ENCODE peak calls at places on chromosomes 11 and 22, in five cellular contexts. One of them, this sample, is unnamed.

GRCh38 chr11:85946221-85946620 is 91.0 kb downstream of the CCDC83 start:
- DNase-seq in IMR-90: peak
- DNase-seq in mesendoderm: no peak
- DNase-seq in neuronal stem cell: no peak
- DNase-seq in H1: no peak
- DNase-seq in this sample: no peak

GRCh38 chr11:83464181-83464580 is 178.0 kb upstream of the CCDC90B start:
- DNase-seq in IMR-90: no peak
- DNase-seq in mesendoderm: no peak
- DNase-seq in neuronal stem cell: no peak
- DNase-seq in H1: no peak
- DNase-seq in this sample: no peak

GRCh38 chr22:19178659-19179471 is at the start of gene SLC25A1:
- DNase-seq in IMR-90: peak
- DNase-seq in mesendoderm: peak
- DNase-seq in neuronal stem cell: peak
- DNase-seq in H1: peak
- DNase-seq in this sample: peak

GRCh38 chr11:68930991-68931855 is 27.5 kb downstream of the IGHMBP2 start:
- DNase-seq in IMR-90: no peak
- DNase-seq in mesendoderm: no peak
- DNase-seq in neuronal stem cell: no peak
- DNase-seq in H1: no peak
- DNase-seq in this sample: no peak

GRCh38 chr22:40519948-40520331 is 116.6 kb downstream of the MRTFA start:
- DNase-seq in IMR-90: no peak
- DNase-seq in mesendoderm: no peak
- DNase-seq in neuronal stem cell: no peak
- DNase-seq in H1: no peak
- DNase-seq in this sample: no peak

GRCh38 chr22:33332538-33332937 is 274.4 kb upstream of the SYN3 start:
- DNase-seq in IMR-90: no peak
- DNase-seq in mesendoderm: no peak
- DNase-seq in neuronal stem cell: no peak
- DNase-seq in H1: no peak
- DNase-seq in this sample: no peak

GRCh38 chr11:59822989-59823566 is 12.5 kb upstream of the MRPL16 start:
- DNase-seq in IMR-90: peak
- DNase-seq in mesendoderm: peak
- DNase-seq in neuronal stem cell: peak
- DNase-seq in H1: no peak
- DNase-seq in this sample: peak

GRCh38 chr22:27651486-27651885 is 150.1 kb downstream of the MN1 start:
- DNase-seq in IMR-90: no peak
- DNase-seq in mesendoderm: no peak
- DNase-seq in neuronal stem cell: no peak
- DNase-seq in H1: no peak
- DNase-seq in this sample: no peak

GRCh38 chr11:121024989-121025388 is 1.1 kb downstream of the TBCEL start:
- DNase-seq in IMR-90: peak
- DNase-seq in mesendoderm: peak
- DNase-seq in neuronal stem cell: no peak
- DNase-seq in H1: no peak
- DNase-seq in this sample: peak

GRCh38 chr11:19713221-19714092 is 820 bp downstream of the NAV2 start:
- DNase-seq in IMR-90: no peak
- DNase-seq in mesendoderm: peak
- DNase-seq in neuronal stem cell: no peak
- DNase-seq in H1: peak
- DNase-seq in this sample: peak

DNA sequence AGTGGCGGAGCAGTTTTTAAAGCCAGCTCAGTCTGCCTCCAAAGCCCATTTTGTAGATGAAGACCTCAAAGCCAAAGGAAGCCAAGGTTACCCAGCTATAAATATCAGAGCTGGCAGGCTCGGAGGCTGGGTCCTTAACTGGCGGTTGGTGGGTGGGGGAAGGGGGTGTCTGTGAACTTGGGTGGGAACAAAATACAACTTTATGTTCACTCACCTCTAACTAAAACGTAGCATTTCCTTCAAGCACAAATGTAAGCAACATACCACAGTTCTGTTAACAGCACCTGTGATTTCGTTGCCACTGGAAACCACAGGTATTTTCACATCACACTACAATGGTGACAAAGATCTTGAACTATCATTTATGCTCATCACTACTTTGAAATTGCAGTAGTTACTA is 99.7 kb upstream of the SYT13 start:
- DNase-seq in IMR-90: no peak
- DNase-seq in mesendoderm: no peak
- DNase-seq in neuronal stem cell: no peak
- DNase-seq in H1: no peak
- DNase-seq in this sample: no peak
- H4K8ac ChIP-seq in IMR-90: no peak
- H4K8ac ChIP-seq in mesendoderm: no peak
- H4K8ac ChIP-seq in neuronal stem cell: no peak
- H4K8ac ChIP-seq in H1: no peak
- H4K8ac ChIP-seq in this sample: no peak

GRCh38 chr11:9386901-9387300 is 2.4 kb downstream of the IPO7 start:
- DNase-seq in IMR-90: no peak
- DNase-seq in mesendoderm: no peak
- DNase-seq in neuronal stem cell: no peak
- DNase-seq in H1: no peak
- DNase-seq in this sample: peak
- H3K4me3 ChIP-seq in IMR-90: no peak
- H3K4me3 ChIP-seq in mesendoderm: no peak
- H3K4me3 ChIP-seq in neuronal stem cell: no peak
- H3K4me3 ChIP-seq in H1: no peak
- H3K4me3 ChIP-seq in this sample: no peak

GRCh38 chr11:10350341-10350740 is 45.5 kb downstream of the ADM start:
- DNase-seq in IMR-90: peak
- DNase-seq in mesendoderm: peak
- DNase-seq in neuronal stem cell: no peak
- DNase-seq in H1: no peak
- DNase-seq in this sample: peak

GRCh38 chr11:10349806-10350205 is 44.9 kb downstream of the ADM start:
- DNase-seq in IMR-90: no peak
- DNase-seq in mesendoderm: peak
- DNase-seq in neuronal stem cell: no peak
- DNase-seq in H1: no peak
- DNase-seq in this sample: no peak

GRCh38 chr11:10352911-10353550 is 48.2 kb downstream of the ADM start:
- DNase-seq in IMR-90: no peak
- DNase-seq in mesendoderm: no peak
- DNase-seq in neuronal stem cell: no peak
- DNase-seq in H1: no peak
- DNase-seq in this sample: no peak

GRCh38 chr11:10351435-10351767 is 46.5 kb downstream of the ADM start:
- DNase-seq in IMR-90: no peak
- DNase-seq in mesendoderm: no peak
- DNase-seq in neuronal stem cell: no peak
- DNase-seq in H1: no peak
- DNase-seq in this sample: no peak

GRCh38 chr11:10351768-10352641 is 47.1 kb downstream of the ADM start:
- DNase-seq in IMR-90: peak
- DNase-seq in mesendoderm: peak
- DNase-seq in neuronal stem cell: peak
- DNase-seq in H1: peak
- DNase-seq in this sample: peak
- H2BK15ac ChIP-seq in IMR-90: peak
- H2BK15ac ChIP-seq in mesendoderm: peak
- H2BK15ac ChIP-seq in neuronal stem cell: no peak
- H2BK15ac ChIP-seq in H1: no peak
- H2BK15ac ChIP-seq in this sample: no peak

DNA sequence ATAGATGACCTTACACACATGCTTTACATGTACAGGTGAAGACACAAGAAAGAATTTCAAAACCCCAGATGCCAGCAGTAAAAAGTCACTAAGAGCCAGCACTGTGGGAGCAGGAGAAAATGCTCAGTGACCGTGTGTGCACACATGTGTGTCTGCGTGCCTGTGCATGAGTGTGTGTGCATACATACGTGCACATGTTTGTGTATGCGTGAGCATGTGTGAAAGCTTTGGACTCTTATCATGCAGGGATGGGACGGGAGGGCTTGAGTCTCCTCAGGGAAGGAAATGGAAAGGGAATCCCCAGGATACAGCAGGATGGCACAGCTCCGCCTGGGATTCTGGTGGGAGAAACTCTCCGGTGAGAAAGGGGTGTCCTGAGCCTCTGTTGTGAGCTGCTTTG is 121.5 kb upstream of the B3GAT1 start:
- DNase-seq in IMR-90: no peak
- DNase-seq in mesendoderm: no peak
- DNase-seq in neuronal stem cell: no peak
- DNase-seq in H1: no peak
- DNase-seq in this sample: no peak
- H4K8ac ChIP-seq in IMR-90: no peak
- H4K8ac ChIP-seq in mesendoderm: no peak
- H4K8ac ChIP-seq in neuronal stem cell: no peak
- H4K8ac ChIP-seq in H1: no peak
- H4K8ac ChIP-seq in this sample: no peak

This sample was measured in mesenchymal stem cell.